ENCODE peak calls at places on chromosomes 4 and X, in eight cellular contexts. I, L, F, S, E, W, J and B are unnamed samples.

GRCh38 chr4:180304321-180304720 is 1938.9 kb upstream of the TENM3 start:
- DNase-seq in S (no peak), J (no peak), I (no peak), F (no peak), E (no peak), L (no peak), W (no peak), B (no peak)

GRCh38 chr4:80209302-80209701 is 12.0 kb downstream of the PRDM8 start:
- DNase-seq in W (no peak), L (no peak), J (no peak), I (no peak), F (no peak), S (no peak), E (no peak), B (no peak)

GRCh38 chr4:186580669-186581068 is 25.3 kb upstream of the MTNR1A start:
- DNase-seq in W (no peak), I (no peak), F (no peak), L (no peak), E (no peak), J (no peak), S (no peak), B (no peak)

GRCh38 chr4:20252656-20253271 is 1.1 kb downstream of the SLIT2 start:
- DNase-seq in J (peak; percentile 67), F (no peak), S (peak; percentile 15), L (no peak), I (peak; percentile 43), E (peak; percentile 30), W (peak; percentile 54), B (peak; percentile 26)

GRCh38 chr4:3071811-3072210 is 2.5 kb downstream of the HTT-AS start:
- DNase-seq in F (no peak), I (no peak), L (no peak), W (peak; percentile 19), J (no peak), E (no peak), S (no peak), B (no peak)

GRCh38 chrX:129748265-129748664 is 9.5 kb downstream of the XPNPEP2 start:
- DNase-seq in F (no peak), I (no peak), J (no peak), E (peak; percentile 87), W (peak; percentile 96), L (no peak), S (no peak), B (no peak)

GRCh38 chr4:148946271-148946670 is 504.1 kb upstream of the NR3C2 start:
- DNase-seq in F (no peak), W (no peak), J (no peak), E (no peak), S (no peak), L (no peak), I (no peak), B (no peak)

GRCh38 chr4:97215426-97215825 is 927.9 kb downstream of the STPG2 start:
- DNase-seq in E (no peak), J (peak; percentile 2), F (no peak), I (no peak), S (no peak), L (no peak), W (no peak), B (no peak)

GRCh38 chr4:69051576-69051943 is 44.7 kb upstream of the UGT2B7 start:
- DNase-seq in I (no peak), S (no peak), E (no peak), W (no peak), F (no peak), L (no peak), J (no peak), B (no peak)

GRCh38 chrX:68978211-68978780 is 149.5 kb downstream of the EFNB1 start:
- DNase-seq in F (no peak), L (no peak), I (no peak), S (no peak), W (peak; percentile 41), J (peak; percentile 52), E (peak; percentile 72), B (peak; percentile 36)

GRCh38 chr4:7161721-7162214 is 30.6 kb upstream of the SORCS2 start:
- DNase-seq in L (no peak), F (no peak), E (peak; percentile 73), I (peak; percentile 17), S (no peak), W (peak; percentile 30), J (no peak), B (peak; percentile 88)

GRCh38 chrX:50858548-50858947 is 44.6 kb upstream of the SHROOM4 start:
- DNase-seq in J (no peak), F (no peak), S (no peak), E (no peak), L (no peak), I (no peak), W (no peak), B (no peak)

GRCh38 chr4:151934766-151935165 is 174.0 kb upstream of the GATB start:
- DNase-seq in E (no peak), L (no peak), F (no peak), W (no peak), S (no peak), I (no peak), J (no peak), B (no peak)

GRCh38 chrX:20254712-20255299 is 11.9 kb downstream of the RPS6KA3 start:
- DNase-seq in E (peak; percentile 56), W (peak; percentile 70), S (no peak), L (no peak), J (no peak), I (no peak), F (no peak), B (no peak)

GRCh38 chr4:76697129-76697803 is 200.7 kb downstream of the SOWAHB start:
- DNase-seq in L (no peak), J (no peak), W (no peak), S (no peak), I (no peak), F (no peak), E (no peak), B (no peak)

GRCh38 chr4:76692761-76693160 is 205.2 kb downstream of the SOWAHB start:
- DNase-seq in I (no peak), E (no peak), S (no peak), J (no peak), F (no peak), W (no peak), L (no peak), B (no peak)

GRCh38 chr4:76694056-76694455 is 203.9 kb downstream of the SOWAHB start:
- DNase-seq in E (no peak), L (no peak), S (no peak), J (no peak), I (no peak), F (no peak), W (no peak), B (no peak)

GRCh38 chr4:76698141-76698540 is 199.8 kb downstream of the SOWAHB start:
- DNase-seq in S (no peak), F (no peak), J (no peak), I (no peak), W (no peak), L (no peak), E (no peak), B (no peak)

GRCh38 chr4:76696109-76696508 is 201.8 kb downstream of the SOWAHB start:
- DNase-seq in J (peak; percentile 39), S (no peak), W (peak; percentile 38), I (no peak), L (no peak), E (peak; percentile 62), F (no peak), B (no peak)
- H3K4me1 ChIP-seq in J (peaks cover 39% of the 10 kb centered on the region), S (peaks cover 9% of the 10 kb centered on the region), W (peaks cover 10% of the 10 kb centered on the region), I (no peaks in the 10 kb centered on the region), L (peaks cover 88% of the 10 kb centered on the region), E (peaks cover 9% of the 10 kb centered on the region), F (no peaks in the 10 kb centered on the region), B (peaks cover 27% of the 10 kb centered on the region)

GRCh38 chr4:63558709-63559108 is 850.5 kb downstream of the TECRL start:
- DNase-seq in F (no peak), W (no peak), I (no peak), S (no peak), L (no peak), E (no peak), J (no peak), B (no peak)

GRCh38 chr4:63566658-63567057 is 842.6 kb downstream of the TECRL start:
- DNase-seq in S (no peak), L (no peak), I (no peak), F (no peak), W (no peak), J (no peak), E (no peak), B (no peak)

DNA sequence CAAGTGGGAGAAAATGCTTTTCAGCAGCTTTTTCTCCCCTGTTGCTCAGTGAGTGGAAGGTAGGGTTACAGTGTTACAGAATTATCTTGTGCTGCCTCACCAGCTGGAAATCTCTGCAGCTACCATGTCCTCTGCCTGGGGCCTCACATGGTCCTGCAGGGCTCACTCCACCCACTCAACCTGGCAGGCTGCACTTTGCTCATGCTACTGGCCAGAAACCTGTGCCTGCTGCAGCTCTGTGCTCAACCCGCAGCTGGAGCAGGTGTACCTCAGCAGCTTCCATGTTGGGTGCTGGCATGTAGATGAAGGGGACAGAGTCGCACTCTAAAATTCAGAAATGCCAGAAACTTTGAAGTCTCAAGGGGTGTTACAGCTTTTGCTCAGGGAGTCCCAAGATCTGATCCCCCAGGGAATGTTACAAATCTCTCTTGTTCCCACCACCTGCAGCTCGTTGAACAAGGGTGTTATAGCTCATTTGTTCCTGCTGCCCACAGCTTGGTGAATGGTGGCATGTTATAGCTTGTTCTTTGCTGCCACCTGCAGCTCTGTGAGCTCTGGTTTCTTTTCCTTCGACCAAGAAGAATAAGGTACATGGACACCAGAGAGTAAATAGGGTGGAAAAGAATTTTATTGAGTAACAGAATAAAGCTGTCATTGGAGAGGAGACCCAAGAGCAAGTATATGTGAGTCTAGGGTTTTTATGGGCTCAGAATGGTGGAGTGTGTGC is 845.8 kb downstream of the TECRL start:
- DNase-seq in S (no peak), W (no peak), J (peak; percentile 23), L (no peak), E (no peak), I (no peak), F (no peak), B (no peak)
- TF ChIP-seq CTCF in S (no peak), W (no peak), J (no peak), L (no peak), E (no peak), I (peak; percentile 4), F (no peak), B (no peak)

GRCh38 chrX:1932231-1932630 is 317.4 kb downstream of the ASMT start:
- DNase-seq in L (no peak), S (no peak), E (peak; percentile 47), I (no peak), J (peak; percentile 44), W (no peak), F (no peak), B (no peak)

GRCh38 chrX:1941291-1941690 is 326.4 kb downstream of the ASMT start:
- DNase-seq in S (no peak), I (no peak), F (no peak), W (no peak), L (no peak), J (peak; percentile 15), E (no peak), B (no peak)

GRCh38 chrX:1933964-1934363 is 319.1 kb downstream of the ASMT start:
- DNase-seq in W (no peak), E (no peak), L (no peak), I (no peak), J (no peak), F (no peak), S (no peak), B (no peak)

GRCh38 chrX:1935805-1936204 is 320.9 kb downstream of the ASMT start:
- DNase-seq in W (no peak), J (no peak), L (no peak), S (no peak), I (no peak), E (no peak), F (no peak), B (no peak)
- H3K27ac ChIP-seq in W (no peak overlapping the region), J (no peak overlapping the region), L (no peak overlapping the region), S (no peak overlapping the region), I (no peak overlapping the region), E (no peak overlapping the region), F (no peak overlapping the region), B (no peak overlapping the region)

GRCh38 chrX:153946910-153947769 is 2.7 kb upstream of the RENBP start:
- DNase-seq in S (peak; percentile 73), J (peak; percentile 78), I (peak; percentile 75), W (peak; percentile 80), E (peak; percentile 47), L (peak; percentile 82), F (peak; percentile 86), B (peak; percentile 82)
- H3K4me1 ChIP-seq in S (peaks cover 35% of the 10 kb centered on the region), J (no peaks in the 10 kb centered on the region), I (no peaks in the 10 kb centered on the region), W (no peaks in the 10 kb centered on the region), E (no peaks in the 10 kb centered on the region), L (peaks cover 49% of the 10 kb centered on the region), F (peaks cover 16% of the 10 kb centered on the region), B (no peaks in the 10 kb centered on the region)